ENCODE peak calls at places on chromosomes 2 and 18, in ten cellular contexts. J is heart left ventricle, N is cardiac muscle cell, K is tibial nerve, D is fibroblast of lung, H is psoas muscle, X is thoracic aorta, C is WERI-Rb-1, W is NB4, F is AG04449. U is an unnamed sample.

GRCh38 chr2:239584986-239585385 is 184.2 kb upstream of the HDAC4 start:
- DNase-seq in J (no peak), N (no peak), K (no peak), D (no peak), H (peak), X (no peak), C (no peak), W (no peak), F (no peak), U (no peak)

GRCh38 chr2:172698041-172698863 is 37.4 kb upstream of the RAPGEF4 start:
- DNase-seq in J (no peak), N (no peak), K (no peak), D (peak), H (no peak), X (no peak), C (no peak), W (peak), F (peak), U (no peak)

GRCh38 chr2:149160701-149161217 is 122.3 kb downstream of the LYPD6B start:
- DNase-seq in J (no peak), N (peak), K (no peak), D (peak), H (no peak), X (no peak), C (no peak), W (peak), F (no peak), U (no peak)

GRCh38 chr2:216242365-216242764 is 129.9 kb downstream of the MARCHF4 start:
- DNase-seq in J (no peak), N (no peak), K (no peak), D (no peak), H (no peak), X (no peak), C (no peak), W (no peak), F (no peak), U (no peak)

GRCh38 chr2:107735206-107735605 is 91.5 kb upstream of the RGPD4 start:
- DNase-seq in J (no peak), N (no peak), K (no peak), D (no peak), H (no peak), X (no peak), C (no peak), W (no peak), F (no peak), U (no peak)

GRCh38 chr18:24019641-24020331 is 5.2 kb downstream of the TTC39C start:
- DNase-seq in J (no peak), N (no peak), K (no peak), D (peak), H (no peak), X (no peak), C (no peak), W (no peak), F (no peak), U (no peak)

GRCh38 chr2:191811807-191812602 is 34.9 kb downstream of the CAVIN2 start:
- DNase-seq in J (peak), N (peak), K (peak), D (peak), H (peak), X (no peak), C (peak), W (peak), F (no peak), U (peak)

GRCh38 chr2:241279413-241279812 is 36.1 kb downstream of the HDLBP start:
- DNase-seq in J (no peak), N (no peak), K (no peak), D (no peak), H (no peak), X (no peak), C (peak), W (peak), F (no peak), U (no peak)

GRCh38 chr2:223735659-223736244 is 101.6 kb downstream of the AP1S3 start:
- DNase-seq in J (no peak), N (no peak), K (no peak), D (peak), H (no peak), X (no peak), C (no peak), W (no peak), F (peak), U (no peak)

GRCh38 chr2:220811952-220812570 is 760.0 kb downstream of the EPHA4 start:
- DNase-seq in J (no peak), N (no peak), K (no peak), D (peak), H (no peak), X (no peak), C (no peak), W (no peak), F (peak), U (no peak)

GRCh38 chr18:24198461-24198860 is 59.6 kb downstream of the CABYR start:
- DNase-seq in J (no peak), N (no peak), K (no peak), D (no peak), H (peak), X (no peak), C (no peak), W (peak), F (no peak), U (no peak)

GRCh38 chr2:240395448-240395847 is 40.0 kb upstream of the GPC1 start:
- DNase-seq in J (peak), N (no peak), K (no peak), D (no peak), H (no peak), X (no peak), C (no peak), W (no peak), F (no peak), U (no peak)

GRCh38 chr2:102061962-102062795 is 70.4 kb downstream of the IL1R2 start:
- DNase-seq in J (peak), N (no peak), K (no peak), D (peak), H (no peak), X (no peak), C (no peak), W (peak), F (no peak), U (no peak)

GRCh38 chr2:144780983-144781382 is 261.1 kb upstream of the ZEB2 start:
- DNase-seq in J (no peak), N (no peak), K (no peak), D (peak), H (no peak), X (no peak), C (no peak), W (no peak), F (no peak), U (no peak)

GRCh38 chr2:2642906-2643890 is 312.1 kb upstream of the MYT1L start:
- DNase-seq in J (no peak), N (no peak), K (no peak), D (no peak), H (no peak), X (no peak), C (no peak), W (no peak), F (no peak), U (no peak)

GRCh38 chr18:70028084-70028483 is 80.4 kb upstream of the CD226 start:
- DNase-seq in J (no peak), N (no peak), K (no peak), D (no peak), H (no peak), X (no peak), C (no peak), W (no peak), F (no peak), U (no peak)

GRCh38 chr2:181806039-181806392 is 85.5 kb upstream of the ITPRID2 start:
- DNase-seq in J (no peak), N (no peak), K (no peak), D (peak), H (no peak), X (no peak), C (no peak), W (no peak), F (no peak), U (no peak)

GRCh38 chr2:108918941-108919341 is 70.1 kb downstream of the EDAR start:
- DNase-seq in J (no peak), N (no peak), K (no peak), D (no peak), H (no peak), X (no peak), C (no peak), W (no peak), F (no peak), U (peak)

GRCh38 chr2:121944072-121944829 is 188.8 kb downstream of the TSN start:
- DNase-seq in J (no peak), N (no peak), K (peak), D (peak), H (no peak), X (no peak), C (no peak), W (peak), F (peak), U (peak)

GRCh38 chr2:1739961-1740713 is 4.2 kb downstream of the PXDN start:
- DNase-seq in J (no peak), N (no peak), K (no peak), D (no peak), H (no peak), X (no peak), C (peak), W (no peak), F (no peak), U (peak)

GRCh38 chr18:23658296-23658695 is 4.4 kb downstream of the ANKRD29 start:
- DNase-seq in J (no peak), N (no peak), K (no peak), D (peak), H (no peak), X (no peak), C (no peak), W (no peak), F (no peak), U (no peak)

GRCh38 chr2:111694690-111695089 is 189.3 kb downstream of the ANAPC1 start:
- DNase-seq in J (peak), N (no peak), K (peak), D (peak), H (no peak), X (no peak), C (no peak), W (no peak), F (no peak), U (peak)

GRCh38 chr2:63851912-63852311 is 10.2 kb downstream of the UGP2 start:
- DNase-seq in J (no peak), N (no peak), K (no peak), D (no peak), H (no peak), X (no peak), C (no peak), W (no peak), F (no peak), U (no peak)

GRCh38 chr18:41720226-41720625 is 234.8 kb upstream of the PIK3C3 start:
- DNase-seq in J (no peak), N (no peak), K (no peak), D (no peak), H (no peak), X (no peak), C (no peak), W (no peak), F (no peak), U (no peak)

GRCh38 chr2:67899187-67899586 is 163.6 kb downstream of the C1D start:
- DNase-seq in J (no peak), N (no peak), K (no peak), D (no peak), H (no peak), X (no peak), C (no peak), W (no peak), F (no peak), U (no peak)

GRCh38 chr2:145137211-145137610 is 617.3 kb upstream of the ZEB2 start:
- DNase-seq in J (no peak), N (no peak), K (no peak), D (no peak), H (no peak), X (no peak), C (no peak), W (no peak), F (no peak), U (no peak)

GRCh38 chr2:20448246-20449046 is 1.6 kb downstream of the RHOB start:
- DNase-seq in J (peak), N (peak), K (no peak), D (peak), H (peak), X (no peak), C (peak), W (no peak), F (no peak), U (no peak)

GRCh38 chr2:189613077-189613636 is 32.6 kb upstream of the SLC40A1 start:
- DNase-seq in J (peak), N (peak), K (peak), D (peak), H (no peak), X (no peak), C (no peak), W (no peak), F (peak), U (no peak)

GRCh38 chr2:224023188-224023587 is 15.9 kb downstream of the SERPINE2 start:
- DNase-seq in J (no peak), N (no peak), K (no peak), D (peak), H (no peak), X (no peak), C (no peak), W (no peak), F (peak), U (no peak)

GRCh38 chr18:67766930-67767329 is 250.4 kb upstream of the DSEL start:
- DNase-seq in J (no peak), N (no peak), K (no peak), D (peak), H (no peak), X (no peak), C (no peak), W (peak), F (peak), U (no peak)

GRCh38 chr2:27681844-27682243 is 18.2 kb downstream of the SLC4A1AP start:
- DNase-seq in J (no peak), N (peak), K (no peak), D (peak), H (no peak), X (no peak), C (no peak), W (no peak), F (no peak), U (no peak)

GRCh38 chr2:231037731-231038482 is 584 bp downstream of the C2orf72 start:
- DNase-seq in J (no peak), N (peak), K (no peak), D (no peak), H (no peak), X (no peak), C (peak), W (peak), F (no peak), U (no peak)
- TF ChIP-seq CTCF in J (no peak), N (no peak), K (no peak), D (no peak), H (no peak), X (no peak), C (no peak), W (no peak), F (no peak), U (no peak)

DNA sequence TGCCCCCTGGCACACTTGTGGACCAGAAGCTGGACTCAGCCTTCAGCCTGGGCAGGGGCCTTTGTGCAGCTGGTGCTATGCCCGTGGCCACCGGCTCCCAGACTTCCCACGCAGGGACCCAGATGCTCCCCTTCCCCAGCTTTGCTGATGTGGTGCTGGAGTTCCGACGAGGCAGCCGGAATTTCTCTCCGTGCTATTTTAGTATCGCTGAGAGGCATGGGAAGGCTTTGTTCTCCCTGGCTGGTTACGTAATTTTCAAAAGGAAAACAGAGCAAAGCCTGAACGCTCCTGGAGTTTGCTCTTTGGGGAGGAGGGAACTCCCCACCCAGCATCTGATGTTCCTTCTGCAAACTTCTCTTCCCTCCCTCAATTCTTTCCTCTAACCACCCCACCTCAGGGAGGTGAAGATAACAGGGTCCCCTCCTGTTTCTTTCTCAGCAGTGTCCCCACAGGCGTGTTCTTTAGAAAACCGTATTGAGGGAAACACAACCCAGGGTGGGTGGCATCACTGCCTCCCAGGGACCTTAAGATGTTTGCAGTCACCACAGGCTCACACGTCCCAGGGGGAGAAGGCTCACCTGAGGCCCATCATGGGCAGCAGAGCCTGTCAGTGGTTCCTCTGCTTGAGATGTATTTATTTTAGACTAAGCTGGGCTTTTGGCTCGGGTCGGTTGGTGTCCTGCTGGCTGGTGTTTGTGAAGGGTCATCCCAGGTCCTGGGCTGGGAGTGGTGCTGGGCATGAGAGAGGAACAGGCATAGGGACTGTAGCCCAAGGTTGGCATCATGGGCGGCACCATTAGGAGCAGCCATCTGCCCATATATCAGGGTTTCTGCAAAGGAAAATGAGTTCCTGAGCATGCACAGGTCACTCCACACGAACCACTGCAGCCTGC is 95.0 kb downstream of the MAPK4 start:
- DNase-seq in J (peak), N (peak), K (peak), D (no peak), H (no peak), X (no peak), C (no peak), W (no peak), F (no peak), U (no peak)
- H3K4me3 ChIP-seq in J (peak), N (no peak), K (no peak), D (no peak), H (no peak), X (peak), C (no peak), W (no peak), F (no peak), U (no peak)

GRCh38 chr2:29329899-29330298 is 214.7 kb downstream of the CLIP4 start:
- DNase-seq in J (no peak), N (no peak), K (no peak), D (no peak), H (no peak), X (no peak), C (no peak), W (no peak), F (no peak), U (no peak)
- TF ChIP-seq CTCF in J (no peak), N (peak), K (no peak), D (peak), H (no peak), X (no peak), C (peak), W (peak), F (no peak), U (no peak)

GRCh38 chr2:26504002-26504401 is 26.1 kb upstream of the OTOF start:
- DNase-seq in J (no peak), N (no peak), K (no peak), D (no peak), H (peak), X (no peak), C (no peak), W (no peak), F (no peak), U (no peak)
- H3K4me3 ChIP-seq in J (no peak), N (peak), K (peak), D (no peak), H (peak), X (peak), C (no peak), W (no peak), F (no peak), U (no peak)

DNA sequence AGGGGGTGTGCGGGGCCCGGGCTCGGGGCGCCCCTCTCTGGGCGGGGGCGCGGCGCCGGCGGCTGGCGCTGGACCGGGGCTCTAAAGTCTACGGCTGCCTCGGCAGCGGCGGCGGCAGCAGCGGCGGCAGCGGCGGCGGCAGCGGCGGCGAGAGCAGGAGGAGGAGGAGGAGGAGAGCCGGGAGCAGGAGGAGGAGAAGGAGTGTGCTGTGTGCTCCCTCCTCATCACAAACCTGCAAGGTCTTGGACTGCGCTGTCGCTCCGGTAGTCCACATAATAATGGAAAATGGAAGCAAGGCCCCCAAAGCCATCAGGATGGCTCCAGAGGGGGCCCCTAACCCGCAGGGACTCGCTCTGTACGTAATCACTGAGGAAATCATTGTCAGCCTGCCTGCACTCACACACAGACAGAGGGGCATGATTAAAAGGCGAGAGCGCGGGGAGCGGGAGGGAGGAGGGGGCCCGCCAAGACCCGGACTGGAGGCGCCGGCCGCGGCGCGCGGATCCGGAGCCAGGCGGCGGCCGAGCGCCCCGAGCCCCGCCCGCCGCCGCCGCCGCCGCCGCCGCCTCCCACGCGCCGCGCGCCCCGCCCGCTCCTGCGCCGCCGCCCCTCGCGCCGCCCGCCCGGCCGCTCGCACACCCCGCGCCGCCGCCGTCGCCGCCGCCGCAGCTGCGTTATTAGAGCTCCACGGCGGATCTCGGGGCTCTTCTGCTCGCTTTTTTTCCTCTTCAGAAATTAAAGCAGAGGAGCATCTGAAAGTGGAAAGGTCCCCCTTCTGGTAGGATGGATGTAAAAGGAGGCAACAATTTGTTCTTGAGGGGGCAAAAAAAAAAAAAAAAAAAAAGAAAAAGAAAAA is at the start of gene ZNF521:
- DNase-seq in J (peak), N (peak), K (peak), D (peak), H (peak), X (peak), C (peak), W (peak), F (peak), U (peak)
- TF ChIP-seq CTCF in J (peak), N (peak), K (no peak), D (peak), H (peak), X (no peak), C (no peak), W (no peak), F (peak), U (no peak)

DNA sequence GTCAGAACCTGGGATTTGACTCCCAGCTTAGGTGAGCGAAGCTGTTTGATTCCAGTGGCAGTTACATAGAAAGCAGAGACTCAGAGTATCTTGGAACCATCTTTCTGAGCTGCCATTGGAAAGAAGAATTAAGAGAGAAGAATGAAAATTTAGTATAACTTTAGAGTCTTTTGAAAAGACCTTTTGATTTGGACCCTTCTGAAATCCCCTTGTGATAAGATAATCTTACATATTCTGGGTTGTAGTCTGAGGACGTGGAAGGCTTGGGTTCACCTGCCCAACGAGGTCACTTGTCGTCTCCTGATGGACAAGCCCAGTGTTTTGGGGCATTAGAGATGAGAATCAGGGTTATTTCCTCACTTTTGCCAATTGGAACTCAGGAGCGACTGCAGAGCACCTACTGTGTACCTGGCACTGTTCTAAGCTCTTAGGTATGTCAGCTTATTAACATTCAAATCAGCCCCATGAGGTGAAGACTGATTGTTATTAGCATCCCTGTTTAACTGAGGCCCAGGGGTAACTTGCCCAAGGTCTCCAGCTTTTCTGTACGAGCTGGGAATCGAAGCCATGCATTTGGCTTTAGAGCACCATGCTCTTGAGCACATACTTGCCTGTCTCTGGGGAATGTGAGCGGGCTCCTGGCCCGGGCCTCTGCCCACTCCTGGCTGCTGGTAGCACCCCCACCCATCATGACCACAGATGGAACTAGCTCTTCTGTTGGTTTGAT is 2.9 kb downstream of the HK2 start:
- DNase-seq in J (no peak), N (no peak), K (no peak), D (no peak), H (no peak), X (no peak), C (no peak), W (no peak), F (no peak), U (no peak)
- H3K4me3 ChIP-seq in J (no peak), N (peak), K (no peak), D (peak), H (peak), X (peak), C (peak), W (peak), F (no peak), U (no peak)

DNA sequence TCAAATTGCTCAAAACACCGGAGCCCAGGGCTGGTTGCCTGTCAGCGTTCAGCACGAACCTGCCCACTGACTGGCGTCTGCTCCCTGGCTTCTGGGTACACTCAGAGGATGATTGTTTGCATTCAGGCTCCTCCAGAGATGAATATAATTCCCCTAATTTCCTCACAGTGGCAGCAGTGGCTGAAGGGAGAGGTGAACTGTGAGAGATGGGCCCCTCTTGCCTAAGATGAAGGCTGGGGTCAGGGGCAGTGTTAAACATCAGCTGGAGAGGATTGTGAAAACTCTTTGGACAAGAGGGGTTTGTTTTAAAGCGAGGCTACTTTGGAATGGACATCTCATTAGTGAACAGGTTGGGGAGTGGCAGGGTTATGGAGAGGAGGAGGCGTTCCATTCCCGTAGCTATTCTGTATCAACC is 31.0 kb downstream of the TCF7L1 start:
- DNase-seq in J (no peak), N (no peak), K (no peak), D (no peak), H (no peak), X (no peak), C (peak), W (no peak), F (no peak), U (peak)
- TF ChIP-seq CTCF in J (no peak), N (no peak), K (peak), D (no peak), H (no peak), X (no peak), C (no peak), W (no peak), F (no peak), U (no peak)